ENCODE peak calls at places on chromosome 11, in six cellular contexts. Z, F, K, T, C and G are unnamed samples.
A peak's percentile ranks its signal among the peaks of the same experiment; 100 is the strongest.

GRCh38 chr11:116093481-116093880 is 589.3 kb upstream of the CADM1 start:
- DNase-seq in Z (no peak), F (no peak), K (no peak), T (no peak), C (no peak), G (no peak)

GRCh38 chr11:11171854-11172253 is 181.2 kb downstream of the CSNK2A3 start:
- DNase-seq in Z (no peak), F (no peak), K (no peak), T (no peak), C (no peak), G (no peak)

GRCh38 chr11:120703358-120704152 is 192.0 kb downstream of the GRIK4 start:
- DNase-seq in Z (no peak), F (no peak), K (no peak), T (no peak), C (no peak), G (no peak)

GRCh38 chr11:45646275-45646970 is 19.0 kb downstream of the CHST1 start:
- DNase-seq in Z (peak; percentile 36), F (no peak), K (peak; percentile 22), T (peak; percentile 60), C (no peak), G (no peak)

GRCh38 chr11:44778200-44779100 is 51.7 kb downstream of the TSPAN18 start:
- DNase-seq in Z (no peak), F (no peak), K (no peak), T (no peak), C (no peak), G (no peak)

GRCh38 chr11:121687961-121688566 is 235.3 kb upstream of the SORL1-AS1 start:
- DNase-seq in Z (peak; percentile 26), F (peak; percentile 59), K (peak; percentile 70), T (no peak), C (no peak), G (no peak)

GRCh38 chr11:75142714-75143419 is 8.0 kb upstream of the SLCO2B1 start:
- DNase-seq in Z (no peak), F (peak; percentile 89), K (peak; percentile 95), T (peak; percentile 90), C (no peak), G (peak; percentile 24)

GRCh38 chr11:67230406-67230805 is 35.9 kb upstream of the GRK2 start:
- DNase-seq in Z (no peak), F (no peak), K (no peak), T (no peak), C (no peak), G (no peak)

GRCh38 chr11:113334183-113334582 is 19.8 kb downstream of the TTC12 start:
- DNase-seq in Z (no peak), F (no peak), K (no peak), T (no peak), C (no peak), G (no peak)

GRCh38 chr11:63489879-63490278 is 1.1 kb downstream of the PLAAT5 start:
- DNase-seq in Z (peak; percentile 75), F (peak; percentile 33), K (no peak), T (no peak), C (no peak), G (no peak)

GRCh38 chr11:123033895-123034294 is 28.0 kb downstream of the HSPA8 start:
- DNase-seq in Z (peak; percentile 23), F (no peak), K (no peak), T (peak; percentile 32), C (no peak), G (no peak)

GRCh38 chr11:35138949-35139881 is at the start of gene CD44:
- DNase-seq in Z (peak; percentile 59), F (peak; percentile 90), K (peak; percentile 86), T (peak; percentile 44), C (peak; percentile 18), G (no peak)

GRCh38 chr11:46277623-46278386 is at the start of gene CREB3L1:
- DNase-seq in Z (peak; percentile 59), F (peak; percentile 33), K (no peak), T (no peak), C (no peak), G (no peak)

GRCh38 chr11:128155590-128155989 is 431.8 kb downstream of the ETS1 start:
- DNase-seq in Z (no peak), F (no peak), K (no peak), T (no peak), C (no peak), G (no peak)

GRCh38 chr11:128156486-128156885 is 430.9 kb downstream of the ETS1 start:
- DNase-seq in Z (peak; percentile 5), F (no peak), K (no peak), T (no peak), C (no peak), G (no peak)

GRCh38 chr11:128153697-128154048 is 433.7 kb downstream of the ETS1 start:
- DNase-seq in Z (no peak), F (no peak), K (no peak), T (peak; percentile 93), C (no peak), G (no peak)

GRCh38 chr11:128158860-128159259 is 428.5 kb downstream of the ETS1 start:
- DNase-seq in Z (no peak), F (no peak), K (no peak), T (no peak), C (no peak), G (no peak)

GRCh38 chr11:128157423-128158298 is 429.7 kb downstream of the ETS1 start:
- DNase-seq in Z (peak; percentile 80), F (peak; percentile 87), K (peak; percentile 78), T (peak; percentile 87), C (peak; percentile 70), G (peak; percentile 65)
- H3K9ac ChIP-seq in Z (no peak overlapping the region), F (no peak overlapping the region), K (no peak overlapping the region), T (peak overlapping the region; percentile 79), C (no peak overlapping the region), G (peak overlapping the region; percentile 64)

DNA sequence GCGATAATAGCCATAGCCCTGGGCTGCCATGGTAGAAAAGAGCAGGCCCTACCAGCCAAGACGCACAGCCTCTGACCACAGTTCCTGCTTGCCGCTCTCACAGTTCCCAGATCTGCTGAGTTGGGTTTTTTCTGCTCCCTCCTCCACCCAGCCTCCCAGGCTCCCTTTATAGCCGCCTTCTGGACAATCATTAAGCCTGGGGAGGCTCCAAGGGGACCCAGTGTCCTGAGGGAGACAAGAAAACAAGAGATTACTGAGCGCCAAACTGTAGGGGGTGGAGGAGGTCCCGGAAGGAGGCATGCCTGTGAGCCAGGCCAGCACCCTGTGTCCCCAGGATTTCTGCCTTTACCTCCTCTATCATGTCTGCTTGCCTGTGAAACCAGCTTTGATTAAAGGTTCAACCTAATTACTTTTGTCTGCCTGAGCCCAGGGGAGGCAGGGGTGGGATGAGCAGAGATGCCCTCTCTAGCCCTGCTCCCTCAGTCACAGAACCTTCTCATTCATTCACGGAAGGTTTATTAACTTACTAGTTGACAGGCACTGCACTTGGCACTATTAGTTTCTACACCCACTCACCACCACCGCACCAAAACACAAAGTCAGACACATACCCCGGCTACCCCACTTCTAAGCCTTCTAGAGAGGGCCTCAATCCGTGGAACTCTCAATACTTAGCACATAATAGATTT is 1.2 kb downstream of the SLC37A4 start:
- DNase-seq in Z (peak; percentile 45), F (no peak), K (no peak), T (no peak), C (no peak), G (no peak)
- H3K9ac ChIP-seq in Z (no peak overlapping the region), F (no peak overlapping the region), K (no peak overlapping the region), T (no peak overlapping the region), C (peak overlapping the region; percentile 47), G (peak overlapping the region; percentile 74)

GRCh38 chr11:18394300-18394927 is at the start of gene LDHA:
- DNase-seq in Z (peak; percentile 89), F (peak; percentile 96), K (peak; percentile 94), T (peak; percentile 93), C (peak; percentile 39), G (peak; percentile 63)
- H3K9ac ChIP-seq in Z (peak within 1 kb of the TSS; percentile 38), F (peak within 1 kb of the TSS; percentile 98), K (peak within 1 kb of the TSS; percentile 100), T (peak within 1 kb of the TSS; percentile 83), C (peak within 1 kb of the TSS; percentile 80), G (peak within 1 kb of the TSS; percentile 98)

DNA sequence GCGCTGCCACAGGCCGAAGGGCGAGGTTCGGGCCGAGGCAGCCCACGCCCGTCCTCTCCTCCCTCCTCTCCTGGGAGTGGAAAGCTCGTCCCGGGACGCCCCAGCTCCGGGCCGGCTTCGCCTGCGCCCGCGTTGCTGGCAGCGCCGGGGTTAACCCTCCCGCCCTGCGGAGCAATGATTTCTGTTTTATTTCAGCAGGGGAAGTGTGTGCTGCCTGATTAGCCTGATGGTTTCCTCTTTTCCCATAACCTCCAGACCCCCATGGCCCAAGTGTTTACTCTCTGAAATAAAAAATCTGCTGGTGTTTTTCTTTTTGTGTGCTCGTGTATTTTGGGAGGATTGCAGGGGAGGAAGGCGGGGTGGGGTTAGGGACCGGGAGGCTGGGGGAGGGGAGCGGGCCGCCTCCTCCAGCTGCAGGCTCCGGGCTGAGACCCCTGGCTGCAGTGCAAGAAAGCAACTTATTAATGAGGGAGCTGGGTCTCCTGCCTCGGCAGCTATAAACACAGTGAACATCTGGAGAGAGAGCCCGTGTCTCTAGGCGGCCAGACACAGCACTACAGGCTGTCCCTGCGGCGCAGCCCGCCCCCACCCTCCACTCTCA is 38.6 kb downstream of the ETS1 start:
- DNase-seq in Z (peak; percentile 71), F (peak; percentile 80), K (peak; percentile 32), T (peak; percentile 98), C (no peak), G (no peak)
- H3K9ac ChIP-seq in Z (no peak overlapping the region), F (peak overlapping the region; percentile 56), K (peak overlapping the region; percentile 48), T (peak overlapping the region; percentile 67), C (no peak overlapping the region), G (no peak overlapping the region)

DNA sequence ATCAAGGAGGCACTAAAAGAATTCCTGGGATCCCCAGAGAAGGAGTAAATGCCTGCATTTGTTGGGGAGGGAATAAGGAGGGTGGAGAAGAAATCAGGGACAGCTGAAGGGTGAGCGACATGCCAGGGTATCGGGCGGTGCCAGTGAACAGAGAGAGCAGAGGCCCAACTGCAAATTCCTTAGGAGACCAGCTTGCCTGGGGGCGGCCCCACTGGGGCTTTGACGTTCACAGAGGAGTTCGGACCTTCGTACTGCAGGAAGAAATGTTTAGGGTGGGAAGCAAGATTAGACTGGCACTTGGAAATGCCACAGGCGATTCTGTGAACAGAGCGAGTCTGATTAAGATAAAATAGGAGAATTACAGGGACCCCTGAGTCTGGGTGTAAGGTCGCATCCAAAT is 65.1 kb upstream of the FGF3 start:
- DNase-seq in Z (no peak), F (no peak), K (no peak), T (no peak), C (no peak), G (no peak)
- H3K9ac ChIP-seq in Z (no peak overlapping the region), F (no peak overlapping the region), K (no peak overlapping the region), T (no peak overlapping the region), C (no peak overlapping the region), G (no peak overlapping the region)